ENCODE peak calls at places on chromosomes 2 and 18, in seven cellular contexts. L is HepG2, S is GM12878, N is SK-N-SH, W is K562, O is GM12891, A is H1. K is an unnamed sample.

GRCh38 chr2:98757904-98758421 is 27.0 kb upstream of the MGAT4A start:
- DNase-seq in O (peak; percentile 47), W (no peak), A (no peak), L (no peak), N (no peak), S (peak; percentile 81), K (peak; percentile 44)

GRCh38 chr2:8743261-8743660 is 61.4 kb downstream of the ID2 start:
- DNase-seq in L (no peak), O (no peak), N (no peak), A (no peak), W (no peak), S (no peak), K (no peak)

GRCh38 chr2:182426082-182426914 is 538 bp downstream of the PDE1A start:
- DNase-seq in S (no peak), O (no peak), N (no peak), W (no peak), L (no peak), A (no peak), K (no peak)

GRCh38 chr2:172928754-172929153 is 146.9 kb upstream of the MAP3K20 start:
- DNase-seq in W (no peak), L (no peak), A (no peak), S (no peak), N (no peak), O (no peak), K (no peak)

GRCh38 chr18:26003391-26003790 is 87.0 kb downstream of the SS18 start:
- DNase-seq in O (no peak), S (no peak), N (no peak), A (no peak), L (no peak), W (no peak), K (no peak)

GRCh38 chr2:230174466-230174865 is 45.3 kb downstream of the SP110 start:
- DNase-seq in W (no peak), N (no peak), A (no peak), O (no peak), L (no peak), S (no peak), K (no peak)

GRCh38 chr2:209382775-209383174 is 41.1 kb upstream of the MAP2 start:
- DNase-seq in S (no peak), L (no peak), O (no peak), W (no peak), A (no peak), N (no peak), K (no peak)

GRCh38 chr2:162256621-162257020 is 13.4 kb upstream of the FAP start:
- DNase-seq in A (no peak), O (no peak), N (no peak), L (no peak), S (no peak), W (no peak), K (no peak)

GRCh38 chr2:239188536-239188935 is 212.3 kb downstream of the HDAC4 start:
- DNase-seq in O (no peak), A (no peak), N (no peak), W (no peak), L (no peak), S (no peak), K (no peak)

GRCh38 chr2:171185941-171186340 is 25.2 kb upstream of the TLK1 start:
- DNase-seq in O (no peak), S (no peak), A (no peak), W (no peak), N (no peak), L (no peak), K (no peak)

GRCh38 chr2:152005612-152006011 is 93.2 kb downstream of the CACNB4 start:
- DNase-seq in O (no peak), W (no peak), S (no peak), A (no peak), L (no peak), N (no peak), K (no peak)

GRCh38 chr2:147910990-147911473 is 66.2 kb downstream of the ACVR2A start:
- DNase-seq in A (no peak), N (no peak), S (peak; percentile 21), W (peak; percentile 11), L (peak; percentile 54), O (no peak), K (no peak)

GRCh38 chr2:85678384-85678783 is 10.4 kb upstream of the SFTPB start:
- DNase-seq in L (no peak), N (no peak), W (no peak), O (no peak), S (no peak), A (no peak), K (no peak)

DNA sequence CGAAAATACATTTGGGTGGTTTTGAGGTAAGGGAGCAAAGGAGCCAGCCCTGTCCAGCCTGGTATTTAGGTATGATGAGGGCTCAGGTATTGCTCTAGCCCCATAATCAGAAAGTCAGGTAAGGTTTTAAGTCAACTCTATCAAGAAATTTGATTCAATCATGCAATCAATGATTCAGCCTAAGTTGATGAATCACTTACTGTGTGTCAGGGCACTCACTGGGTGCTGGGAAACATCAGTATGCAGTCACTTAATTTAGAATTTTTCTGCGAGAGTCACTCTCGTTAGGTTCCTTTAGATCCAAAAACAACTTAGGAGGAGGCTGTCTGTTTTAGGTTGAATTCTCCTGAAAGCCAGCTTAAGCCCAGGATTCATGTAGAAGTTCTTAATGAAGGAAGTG is 17.7 kb upstream of the SERPINB2 start:
- DNase-seq in N (no peak), S (no peak), A (no peak), W (no peak), L (no peak), O (no peak), K (no peak)
- TF ChIP-seq TAF1 in N (no peak), S (no peak), A (no peak), W (no peak), L (no peak), O (no peak), K (no peak)

GRCh38 chr2:39715822-39716221 is 50.1 kb downstream of the TMEM178A start:
- DNase-seq in W (no peak), S (no peak), O (no peak), L (no peak), N (no peak), A (no peak), K (no peak)

GRCh38 chr2:39719317-39719716 is 53.6 kb downstream of the TMEM178A start:
- DNase-seq in S (no peak), O (no peak), A (no peak), N (no peak), W (no peak), L (no peak), K (no peak)

GRCh38 chr2:39715095-39715494 is 49.4 kb downstream of the TMEM178A start:
- DNase-seq in A (no peak), W (no peak), S (no peak), O (no peak), L (no peak), N (no peak), K (no peak)

GRCh38 chr2:39717067-39717466 is 51.4 kb downstream of the TMEM178A start:
- DNase-seq in O (no peak), N (no peak), S (no peak), W (no peak), A (no peak), L (peak; percentile 48), K (no peak)

DNA sequence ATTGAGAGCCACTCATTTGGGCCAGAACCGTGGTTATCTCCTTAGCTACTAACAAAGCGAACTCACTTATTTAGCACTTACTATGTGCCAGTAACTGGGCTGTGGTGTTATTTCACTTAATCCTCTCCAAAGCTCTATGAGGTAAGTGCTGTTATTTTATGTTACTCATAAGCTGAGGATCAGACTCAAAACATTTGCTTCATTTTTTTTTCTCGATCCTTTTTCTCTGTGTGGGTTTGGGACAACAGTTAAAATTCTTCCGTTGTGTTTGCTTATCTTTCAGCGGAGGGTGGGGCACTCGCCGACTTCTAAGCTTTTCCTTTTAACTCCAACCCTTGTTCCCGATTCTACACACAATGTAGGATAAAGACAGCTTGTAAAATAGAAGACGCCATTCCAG is 52.8 kb downstream of the TMEM178A start:
- DNase-seq in A (no peak), O (no peak), N (no peak), S (no peak), W (no peak), L (peak; percentile 31), K (no peak)
- TF ChIP-seq TAF1 in A (no peak), O (no peak), N (no peak), S (no peak), W (no peak), L (no peak), K (no peak)

DNA sequence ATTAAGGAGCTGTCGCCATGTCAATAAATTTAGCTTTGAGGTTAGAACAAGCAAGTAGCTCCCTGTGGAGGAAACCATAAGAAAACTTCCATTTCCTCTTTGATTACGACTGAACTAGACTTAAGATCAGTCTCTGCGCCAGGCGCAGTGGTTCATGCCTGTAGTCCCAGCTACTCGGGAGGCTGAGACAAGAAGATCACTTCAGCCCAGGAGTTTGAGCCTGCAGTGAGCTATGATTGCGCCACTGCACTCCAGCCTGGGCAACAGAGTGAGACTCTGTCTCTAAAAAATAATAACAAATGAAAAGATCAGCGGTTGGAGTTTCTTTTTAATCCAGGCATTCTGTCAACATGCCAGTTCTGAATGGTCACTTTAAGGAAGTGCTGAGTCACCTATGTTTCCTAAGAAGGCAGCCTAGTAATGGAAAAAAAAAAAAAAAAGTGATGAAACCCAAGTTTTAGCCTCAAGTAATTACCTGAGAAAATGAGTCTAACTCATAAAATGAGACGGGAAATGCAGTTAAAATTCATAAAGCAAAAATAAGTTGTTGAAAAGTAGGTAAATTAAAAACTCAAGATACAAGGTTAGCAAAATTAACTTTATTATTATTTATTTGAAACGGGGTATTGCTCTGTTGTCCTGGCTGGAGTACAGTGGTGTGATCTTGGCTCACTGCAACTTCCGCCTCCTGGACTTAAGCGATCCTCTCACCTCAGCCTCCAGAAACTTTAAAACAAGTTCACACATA is 10.2 kb downstream of the C18orf32 start:
- DNase-seq in S (no peak), L (no peak), N (no peak), A (no peak), O (no peak), W (no peak), K (no peak)
- TF ChIP-seq TAF1 in S (no peak), L (no peak), N (no peak), A (no peak), O (no peak), W (no peak), K (no peak)

GRCh38 chr2:126862730-126863129 is 36.0 kb upstream of the TEX51 start:
- DNase-seq in N (no peak), L (no peak), A (no peak), W (no peak), O (no peak), S (no peak), K (no peak)

GRCh38 chr2:126863336-126864015 is 35.2 kb upstream of the TEX51 start:
- DNase-seq in N (no peak), L (no peak), W (no peak), O (no peak), A (no peak), S (peak; percentile 13), K (no peak)

GRCh38 chr2:126866451-126866850 is 32.2 kb upstream of the TEX51 start:
- DNase-seq in L (no peak), W (no peak), O (no peak), A (no peak), S (no peak), N (no peak), K (no peak)

GRCh38 chr2:126860395-126860794 is 38.3 kb upstream of the TEX51 start:
- DNase-seq in L (no peak), S (no peak), A (no peak), N (no peak), O (no peak), W (no peak), K (no peak)

GRCh38 chr2:126864861-126865260 is 33.8 kb upstream of the TEX51 start:
- DNase-seq in N (no peak), L (no peak), W (no peak), A (peak; percentile 76), O (no peak), S (no peak), K (no peak)
- TF ChIP-seq TAF1 in N (no peak), L (no peak), W (no peak), A (no peak), O (no peak), S (no peak), K (no peak)

GRCh38 chr18:68017385-68017784 is 500.9 kb upstream of the DSEL start:
- DNase-seq in A (no peak), S (no peak), N (no peak), W (no peak), L (no peak), O (no peak), K (no peak)
- TF ChIP-seq TAF1 in A (no peak), S (no peak), N (no peak), W (no peak), L (no peak), O (no peak), K (no peak)